ENCODE peak calls at places on chromosomes 16 and 17, in seven cellular contexts. One of them, this sample, is unnamed.

GRCh38 chr17:60896996-60897395 is 219.3 kb downstream of the BCAS3 start:
- DNase-seq in D341Med: no peak
- DNase-seq in iPS-NIHi11: no peak
- DNase-seq in GOT3: no peak
- DNase-seq in H7: no peak
- DNase-seq in H9: no peak
- DNase-seq in fibroblast of gingiva: no peak
- DNase-seq in this sample: no peak

GRCh38 chr16:9370071-9370491 is 278.6 kb downstream of the HAPSTR1 start:
- DNase-seq in D341Med: no peak
- DNase-seq in iPS-NIHi11: no peak
- DNase-seq in GOT3: no peak
- DNase-seq in H7: peak
- DNase-seq in H9: no peak
- DNase-seq in fibroblast of gingiva: no peak
- DNase-seq in this sample: no peak

GRCh38 chr17:49964539-49965521 is 4.2 kb upstream of the DLX4 start:
- DNase-seq in D341Med: no peak
- DNase-seq in iPS-NIHi11: no peak
- DNase-seq in GOT3: no peak
- DNase-seq in H7: peak
- DNase-seq in H9: peak
- DNase-seq in fibroblast of gingiva: no peak
- DNase-seq in this sample: no peak

GRCh38 chr17:73980517-73980916 is 223.0 kb upstream of the RPL38 start:
- DNase-seq in D341Med: no peak
- DNase-seq in iPS-NIHi11: no peak
- DNase-seq in GOT3: no peak
- DNase-seq in H7: peak
- DNase-seq in H9: no peak
- DNase-seq in fibroblast of gingiva: no peak
- DNase-seq in this sample: no peak

GRCh38 chr17:29760279-29760721 is 137.6 kb upstream of the CORO6 start:
- DNase-seq in D341Med: no peak
- DNase-seq in iPS-NIHi11: no peak
- DNase-seq in GOT3: no peak
- DNase-seq in H7: peak
- DNase-seq in H9: no peak
- DNase-seq in fibroblast of gingiva: peak
- DNase-seq in this sample: no peak

GRCh38 chr16:63447121-63447520 is 1410.9 kb upstream of the CDH8 start:
- DNase-seq in D341Med: no peak
- DNase-seq in iPS-NIHi11: no peak
- DNase-seq in GOT3: no peak
- DNase-seq in H7: no peak
- DNase-seq in H9: no peak
- DNase-seq in fibroblast of gingiva: no peak
- DNase-seq in this sample: no peak

GRCh38 chr16:29678691-29679267 is at the start of gene QPRT:
- DNase-seq in D341Med: peak
- DNase-seq in iPS-NIHi11: peak
- DNase-seq in GOT3: no peak
- DNase-seq in H7: peak
- DNase-seq in H9: peak
- DNase-seq in fibroblast of gingiva: peak
- DNase-seq in this sample: peak

GRCh38 chr16:75333770-75334169 is 82.3 kb upstream of the BCAR1 start:
- DNase-seq in D341Med: no peak
- DNase-seq in iPS-NIHi11: no peak
- DNase-seq in GOT3: no peak
- DNase-seq in H7: no peak
- DNase-seq in H9: no peak
- DNase-seq in fibroblast of gingiva: no peak
- DNase-seq in this sample: no peak

GRCh38 chr17:48791128-48792032 is 25.6 kb downstream of the TTLL6 start:
- DNase-seq in D341Med: peak
- DNase-seq in iPS-NIHi11: peak
- DNase-seq in GOT3: no peak
- DNase-seq in H7: peak
- DNase-seq in H9: peak
- DNase-seq in fibroblast of gingiva: peak
- DNase-seq in this sample: no peak

GRCh38 chr16:73549960-73550359 is 502.0 kb upstream of the ZFHX3 start:
- DNase-seq in D341Med: no peak
- DNase-seq in iPS-NIHi11: no peak
- DNase-seq in GOT3: no peak
- DNase-seq in H7: no peak
- DNase-seq in H9: no peak
- DNase-seq in fibroblast of gingiva: no peak
- DNase-seq in this sample: no peak

GRCh38 chr16:85633438-85633743 is 20.3 kb downstream of the GSE1 start:
- DNase-seq in D341Med: no peak
- DNase-seq in iPS-NIHi11: no peak
- DNase-seq in GOT3: no peak
- DNase-seq in H7: no peak
- DNase-seq in H9: no peak
- DNase-seq in fibroblast of gingiva: no peak
- DNase-seq in this sample: no peak

GRCh38 chr17:56064506-56064905 is 88.8 kb upstream of the ANKFN1 start:
- DNase-seq in D341Med: peak
- DNase-seq in iPS-NIHi11: no peak
- DNase-seq in GOT3: no peak
- DNase-seq in H7: no peak
- DNase-seq in H9: peak
- DNase-seq in fibroblast of gingiva: no peak
- DNase-seq in this sample: no peak

GRCh38 chr17:32483451-32484019 is 3.3 kb upstream of the CDK5R1 start:
- DNase-seq in D341Med: peak
- DNase-seq in iPS-NIHi11: peak
- DNase-seq in GOT3: no peak
- DNase-seq in H7: peak
- DNase-seq in H9: peak
- DNase-seq in fibroblast of gingiva: peak
- DNase-seq in this sample: peak

GRCh38 chr16:87132361-87133014 is 184.7 kb downstream of the C16orf95 start:
- DNase-seq in D341Med: no peak
- DNase-seq in iPS-NIHi11: no peak
- DNase-seq in GOT3: no peak
- DNase-seq in H7: peak
- DNase-seq in H9: no peak
- DNase-seq in fibroblast of gingiva: peak
- DNase-seq in this sample: peak

GRCh38 chr17:61450641-61451537 is 1.3 kb upstream of the TBX4 start:
- DNase-seq in D341Med: peak
- DNase-seq in iPS-NIHi11: no peak
- DNase-seq in GOT3: no peak
- DNase-seq in H7: peak
- DNase-seq in H9: peak
- DNase-seq in fibroblast of gingiva: no peak
- DNase-seq in this sample: no peak

GRCh38 chr17:29060475-29060874 is 17.5 kb downstream of the PIPOX start:
- DNase-seq in D341Med: no peak
- DNase-seq in iPS-NIHi11: no peak
- DNase-seq in GOT3: no peak
- DNase-seq in H7: no peak
- DNase-seq in H9: no peak
- DNase-seq in fibroblast of gingiva: no peak
- DNase-seq in this sample: no peak

GRCh38 chr17:4938670-4939553 is 934 bp downstream of the SLC25A11 start:
- DNase-seq in D341Med: no peak
- DNase-seq in iPS-NIHi11: no peak
- DNase-seq in GOT3: no peak
- DNase-seq in H7: peak
- DNase-seq in H9: peak
- DNase-seq in fibroblast of gingiva: no peak
- DNase-seq in this sample: no peak

GRCh38 chr16:48911700-48912099 is 301.7 kb upstream of the N4BP1 start:
- DNase-seq in D341Med: no peak
- DNase-seq in iPS-NIHi11: peak
- DNase-seq in GOT3: no peak
- DNase-seq in H7: peak
- DNase-seq in H9: no peak
- DNase-seq in fibroblast of gingiva: no peak
- DNase-seq in this sample: no peak

GRCh38 chr17:43438626-43439529 is 40.1 kb downstream of the ARL4D start:
- DNase-seq in D341Med: peak
- DNase-seq in iPS-NIHi11: no peak
- DNase-seq in GOT3: no peak
- DNase-seq in H7: peak
- DNase-seq in H9: peak
- DNase-seq in fibroblast of gingiva: no peak
- DNase-seq in this sample: no peak

GRCh38 chr17:66276328-66276937 is 26.0 kb upstream of the PRKCA start:
- DNase-seq in D341Med: no peak
- DNase-seq in iPS-NIHi11: no peak
- DNase-seq in GOT3: no peak
- DNase-seq in H7: no peak
- DNase-seq in H9: no peak
- DNase-seq in fibroblast of gingiva: no peak
- DNase-seq in this sample: no peak

GRCh38 chr16:68005786-68006286 is 6.6 kb upstream of the DPEP2 start:
- DNase-seq in D341Med: no peak
- DNase-seq in iPS-NIHi11: no peak
- DNase-seq in GOT3: no peak
- DNase-seq in H7: peak
- DNase-seq in H9: no peak
- DNase-seq in fibroblast of gingiva: no peak
- DNase-seq in this sample: no peak

GRCh38 chr17:68734202-68734825 is 133.1 kb upstream of the FAM20A start:
- DNase-seq in D341Med: no peak
- DNase-seq in iPS-NIHi11: no peak
- DNase-seq in GOT3: no peak
- DNase-seq in H7: no peak
- DNase-seq in H9: no peak
- DNase-seq in fibroblast of gingiva: no peak
- DNase-seq in this sample: no peak

GRCh38 chr17:78991906-78992532 is 12.3 kb upstream of the LGALS3BP start:
- DNase-seq in D341Med: peak
- DNase-seq in iPS-NIHi11: peak
- DNase-seq in GOT3: no peak
- DNase-seq in H7: peak
- DNase-seq in H9: no peak
- DNase-seq in fibroblast of gingiva: no peak
- DNase-seq in this sample: no peak

GRCh38 chr16:71648921-71649320 is 22.9 kb downstream of the MARVELD3 start:
- DNase-seq in D341Med: no peak
- DNase-seq in iPS-NIHi11: peak
- DNase-seq in GOT3: no peak
- DNase-seq in H7: peak
- DNase-seq in H9: no peak
- DNase-seq in fibroblast of gingiva: no peak
- DNase-seq in this sample: no peak

This sample was measured in occipital lobe.